ENCODE peak calls at places on chromosomes 16 and 17, in ten cellular contexts. X is Karpas-422, J is aorta, P is right atrium auricular region, T is T-helper 17 cell, I is GM20000, Q is psoas muscle, C is caudate nucleus, H is anterior cingulate cortex, B is foreskin keratinocyte. N is an unnamed sample.

GRCh38 chr17:82876602-82877391 is 37.0 kb upstream of the ZNF750 start:
- DNase-seq in P (peak), T (no peak), J (peak), B (peak), I (no peak), X (no peak), Q (peak), C (peak), H (peak), N (no peak)

GRCh38 chr16:30985401-30986128 is 558 bp downstream of the HSD3B7 start:
- DNase-seq in T (no peak), J (peak), X (no peak), H (no peak), C (no peak), P (peak), I (no peak), B (no peak), Q (peak), N (peak)

GRCh38 chr17:38585056-38585804 is 20.5 kb downstream of the SRCIN1 start:
- DNase-seq in H (no peak), T (no peak), B (no peak), P (no peak), C (no peak), X (no peak), J (no peak), Q (no peak), I (no peak), N (no peak)

GRCh38 chr17:45147102-45147580 is 1.1 kb upstream of the HEXIM1 start:
- DNase-seq in I (peak), Q (no peak), J (no peak), B (peak), C (no peak), T (no peak), P (no peak), X (peak), H (peak), N (peak)

GRCh38 chr17:33475594-33475993 is 182.5 kb upstream of the ASIC2 start:
- DNase-seq in T (no peak), I (no peak), C (no peak), J (no peak), B (no peak), Q (no peak), X (no peak), P (no peak), H (no peak), N (no peak)

GRCh38 chr17:28346199-28346580 is 10.6 kb downstream of the TNFAIP1 start:
- DNase-seq in Q (no peak), P (no peak), B (no peak), H (no peak), I (no peak), X (no peak), J (no peak), T (no peak), C (no peak), N (no peak)

GRCh38 chr17:44278006-44278405 is 10.1 kb upstream of the SLC4A1 start:
- DNase-seq in I (no peak), J (no peak), H (no peak), X (no peak), T (no peak), Q (no peak), C (no peak), B (no peak), P (no peak), N (no peak)

GRCh38 chr16:52256310-52257078 is 290.4 kb downstream of the TOX3 start:
- DNase-seq in I (no peak), P (no peak), C (no peak), B (no peak), Q (no peak), T (no peak), X (no peak), H (no peak), J (no peak), N (no peak)

GRCh38 chr16:4408323-4408690 is 8.1 kb downstream of the CORO7 start:
- DNase-seq in B (no peak), X (no peak), J (no peak), P (no peak), Q (no peak), I (no peak), H (no peak), C (no peak), T (no peak), N (no peak)

GRCh38 chr17:64053101-64053500 is 32.7 kb upstream of the ICAM2 start:
- DNase-seq in H (no peak), X (no peak), T (no peak), J (no peak), I (no peak), C (no peak), B (no peak), P (no peak), Q (no peak), N (no peak)

GRCh38 chr17:77610518-77610893 is 348.0 kb upstream of the TNRC6C start:
- DNase-seq in B (no peak), Q (no peak), P (no peak), H (no peak), C (no peak), X (no peak), T (no peak), J (peak), I (no peak), N (no peak)

GRCh38 chr16:31223044-31223443 is 6.1 kb upstream of the PYDC1 start:
- DNase-seq in I (peak), H (no peak), B (no peak), T (no peak), J (no peak), P (no peak), X (no peak), Q (no peak), C (no peak), N (no peak)

GRCh38 chr17:45248132-45248936 is 13.6 kb downstream of the SPATA32 start:
- DNase-seq in J (no peak), X (peak), H (no peak), I (peak), C (no peak), Q (no peak), T (peak), P (no peak), B (peak), N (no peak)

GRCh38 chr16:4214215-4214621 is 27.7 kb downstream of the SRL start:
- DNase-seq in P (no peak), J (no peak), C (no peak), X (no peak), H (no peak), Q (peak), T (no peak), I (no peak), B (peak), N (peak)

GRCh38 chr16:11783319-11784047 is 13.6 kb downstream of the ZC3H7A start:
- DNase-seq in X (peak), P (no peak), H (no peak), T (no peak), Q (no peak), I (peak), J (no peak), B (no peak), C (no peak), N (peak)

GRCh38 chr17:35103271-35103670 is 16.4 kb downstream of the RAD51D start:
- DNase-seq in I (no peak), P (no peak), H (no peak), T (no peak), J (no peak), B (no peak), X (no peak), C (no peak), Q (no peak), N (no peak)

GRCh38 chr17:75074532-75074931 is 13.2 kb upstream of the SLC16A5 start:
- DNase-seq in C (no peak), P (no peak), H (no peak), B (no peak), T (no peak), Q (peak), I (no peak), J (no peak), X (no peak), N (no peak)

GRCh38 chr17:33753452-33753851 is 460.4 kb upstream of the ASIC2 start:
- DNase-seq in H (no peak), X (peak), P (no peak), B (no peak), C (no peak), I (no peak), T (no peak), J (no peak), Q (no peak), N (no peak)

GRCh38 chr17:77608431-77608830 is 350.1 kb upstream of the TNRC6C start:
- DNase-seq in I (no peak), X (no peak), T (no peak), J (peak), H (no peak), Q (no peak), B (no peak), C (no peak), P (no peak), N (no peak)

GRCh38 chr16:79776243-79776884 is 175.8 kb upstream of the MAF start:
- DNase-seq in I (no peak), H (no peak), X (no peak), C (no peak), T (no peak), P (no peak), Q (peak), J (no peak), B (no peak), N (no peak)

GRCh38 chr16:31142109-31143035 is 6.8 kb upstream of the PRSS8 start:
- DNase-seq in B (peak), J (peak), T (peak), H (peak), C (peak), I (peak), Q (peak), X (peak), P (peak), N (peak)

GRCh38 chr16:1299012-1299867 is 10.2 kb upstream of the UBE2I start:
- DNase-seq in X (no peak), T (no peak), B (no peak), Q (no peak), J (no peak), H (no peak), P (no peak), C (no peak), I (no peak), N (peak)

GRCh38 chr16:65500919-65501318 is 379.1 kb upstream of the CDH11 start:
- DNase-seq in Q (no peak), P (no peak), J (no peak), B (no peak), X (no peak), I (no peak), T (no peak), H (no peak), C (no peak), N (no peak)

GRCh38 chr16:68645494-68646388 is 631 bp downstream of the CDH3 start:
- DNase-seq in Q (no peak), T (no peak), B (no peak), J (no peak), H (no peak), C (no peak), X (no peak), I (no peak), P (no peak), N (no peak)

GRCh38 chr16:67882374-67883145 is 2.1 kb upstream of the NRN1L start:
- DNase-seq in J (no peak), Q (peak), X (no peak), B (no peak), C (peak), P (no peak), I (no peak), T (no peak), H (peak), N (no peak)

GRCh38 chr16:48442379-48442778 is 57.2 kb upstream of the SIAH1 start:
- DNase-seq in H (no peak), I (no peak), X (no peak), T (no peak), C (no peak), B (no peak), Q (no peak), P (no peak), J (no peak), N (no peak)

GRCh38 chr16:30858111-30858495 is 35.8 kb downstream of the BCL7C start:
- DNase-seq in Q (no peak), X (no peak), C (no peak), I (no peak), P (no peak), B (no peak), T (no peak), J (no peak), H (no peak), N (no peak)

GRCh38 chr17:67982034-67982640 is 14.1 kb downstream of the C17orf58 start:
- DNase-seq in C (no peak), T (no peak), Q (no peak), H (no peak), P (no peak), J (no peak), X (no peak), I (no peak), B (no peak), N (no peak)

GRCh38 chr17:6701719-6702118 is 11.4 kb downstream of the SLC13A5 start:
- DNase-seq in I (peak), B (no peak), T (no peak), Q (no peak), X (peak), J (peak), H (no peak), P (no peak), C (no peak), N (no peak)

GRCh38 chr17:13728751-13729150 is 127.0 kb upstream of the HS3ST3A1 start:
- DNase-seq in Q (no peak), B (peak), I (no peak), T (no peak), X (no peak), P (no peak), J (no peak), C (no peak), H (no peak), N (peak)

GRCh38 chr17:44005865-44006580 is 1.6 kb downstream of the NAGS start:
- DNase-seq in I (peak), P (no peak), T (peak), J (peak), C (no peak), X (no peak), H (no peak), Q (peak), B (no peak), N (no peak)

GRCh38 chr16:2816751-2817495 is at the start of gene PRSS21:
- DNase-seq in P (no peak), Q (no peak), X (no peak), B (no peak), J (peak), I (no peak), C (no peak), H (no peak), T (peak), N (no peak)

N was measured in Caki2.